ENCODE peak calls at places on chromosomes 11 and 22, in ten cellular contexts. M is foreskin melanocyte; J is stimulated activated CD8-positive, alpha-beta memory T cell treated with anti-CD3 and anti-CD28 coated beads, Interleukin-4, amount 100 ng/mL, for 24 hours; X is prostate gland; E is activated effector memory CD4-positive, alpha-beta T cell treated with Interleukin-2 at 50 U/mL for 16 hours; O is fibroblast of the aortic adventitia; N is CD4-positive, alpha-beta memory T cell; A is NCI-H2227 treated with DMSO at 0.1 percent for 48 hours; H is GM04504; Z is naive thymus-derived CD8-positive, alpha-beta T cell. W is an unnamed sample.

GRCh38 chr11:66857234-66857926 is 516 bp downstream of the LRFN4 start:
- DNase-seq in J (no peak), O (no peak), E (no peak), X (no peak), N (no peak), M (no peak), A (no peak), Z (no peak), H (no peak), W (no peak)

GRCh38 chr11:74570266-74571061 is 21.9 kb upstream of the POLD3 start:
- DNase-seq in A (peak), H (no peak), N (peak), E (no peak), X (peak), O (peak), J (no peak), M (peak), Z (no peak), W (no peak)

GRCh38 chr11:66339686-66340483 is 3.7 kb upstream of the RIN1 start:
- DNase-seq in A (no peak), M (no peak), X (no peak), J (no peak), E (no peak), O (no peak), H (no peak), Z (no peak), N (no peak), W (no peak)

GRCh38 chr11:18392434-18393321 is 1.7 kb upstream of the LDHA start:
- DNase-seq in A (no peak), J (no peak), X (no peak), M (peak), H (no peak), N (no peak), E (no peak), Z (no peak), O (peak), W (no peak)

GRCh38 chr11:48055292-48056132 is 75.2 kb downstream of the PTPRJ start:
- DNase-seq in M (no peak), Z (peak), J (peak), A (no peak), O (peak), H (no peak), X (peak), N (peak), E (peak), W (peak)

GRCh38 chr11:134272381-134273316 is 3.5 kb upstream of the GLB1L3 start:
- DNase-seq in E (no peak), Z (no peak), O (peak), H (no peak), J (no peak), M (no peak), X (no peak), A (no peak), N (no peak), W (no peak)

GRCh38 chr11:20351151-20351550 is 12.4 kb upstream of the HTATIP2 start:
- DNase-seq in X (no peak), N (no peak), M (no peak), Z (no peak), A (no peak), E (no peak), H (no peak), O (no peak), J (no peak), W (no peak)

GRCh38 chr22:46815132-46815531 is 52.7 kb downstream of the TBC1D22A start:
- DNase-seq in H (no peak), J (no peak), E (no peak), A (no peak), Z (no peak), N (no peak), O (no peak), M (no peak), X (no peak), W (no peak)

GRCh38 chr11:121063728-121064127 is 37.3 kb upstream of the TECTA start:
- DNase-seq in J (no peak), O (no peak), H (no peak), X (no peak), E (no peak), M (no peak), A (no peak), N (no peak), Z (no peak), W (no peak)